ENCODE peak calls at places on chromosomes 16 and 17, in four cellular contexts. H is H9, Q is mammary epithelial cell, K is PC-3. O is an unnamed sample.

GRCh38 chr17:7383742-7384488 is 3.0 kb downstream of the TNK1 start:
- DNase-seq in H (peak), Q (no peak), K (no peak), O (peak)

GRCh38 chr17:46811978-46812583 is 6.4 kb downstream of the WNT3 start:
- DNase-seq in H (no peak), Q (peak), K (no peak), O (peak)

GRCh38 chr17:4953461-4953961 is 2.6 kb downstream of the ENO3 start:
- DNase-seq in H (no peak), Q (no peak), K (no peak), O (no peak)

GRCh38 chr16:89111263-89111662 is 17.6 kb downstream of the ACSF3 start:
- DNase-seq in H (no peak), Q (no peak), K (no peak), O (no peak)

GRCh38 chr16:50297301-50298074 is 31.1 kb downstream of the ADCY7 start:
- DNase-seq in H (peak), Q (no peak), K (no peak), O (no peak)

GRCh38 chr16:74902161-74902560 is 82.8 kb downstream of the WDR59 start:
- DNase-seq in H (no peak), Q (no peak), K (no peak), O (no peak)

GRCh38 chr16:759110-759910 is 1.2 kb upstream of the MSLN start:
- DNase-seq in H (no peak), Q (no peak), K (no peak), O (peak)

GRCh38 chr16:28826141-28826540 is 3.3 kb downstream of the ATXN2L start:
- DNase-seq in H (no peak), Q (peak), K (peak), O (no peak)

GRCh38 chr16:89923640-89924297 is 627 bp downstream of the TUBB3 start:
- DNase-seq in H (peak), Q (no peak), K (no peak), O (peak)

GRCh38 chr16:49441366-49441780 is 67.8 kb downstream of the C16orf78 start:
- DNase-seq in H (peak), Q (no peak), K (no peak), O (peak)

GRCh38 chr17:29151567-29151966 is 28.6 kb downstream of the MYO18A start:
- DNase-seq in H (peak), Q (peak), K (peak), O (no peak)

GRCh38 chr16:19437280-19437679 is 19.6 kb downstream of the TMC5 start:
- DNase-seq in H (no peak), Q (no peak), K (no peak), O (no peak)

GRCh38 chr17:21462259-21462658 is 86.1 kb downstream of the KCNJ12 start:
- DNase-seq in H (no peak), Q (no peak), K (no peak), O (no peak)

GRCh38 chr17:75633484-75634375 is 496 bp downstream of the SMIM5 start:
- DNase-seq in H (peak), Q (peak), K (peak), O (peak)

GRCh38 chr16:46920402-46921068 is 36.4 kb downstream of the GPT2 start:
- DNase-seq in H (no peak), Q (no peak), K (no peak), O (no peak)

GRCh38 chr17:81579298-81579697 is 27.1 kb upstream of the FAAP100 start:
- DNase-seq in H (peak), Q (no peak), K (no peak), O (no peak)

GRCh38 chr16:71559855-71560254 is 17.0 kb downstream of the TAT start:
- DNase-seq in H (no peak), Q (no peak), K (no peak), O (no peak)

GRCh38 chr17:61260061-61260797 is 139.4 kb upstream of the TBX2 start:
- DNase-seq in H (no peak), Q (no peak), K (no peak), O (peak)

GRCh38 chr17:77560841-77561240 is 397.7 kb upstream of the TNRC6C start:
- DNase-seq in H (no peak), Q (no peak), K (no peak), O (no peak)

GRCh38 chr17:41667280-41668008 is 21.2 kb upstream of the EIF1 start:
- DNase-seq in H (peak), Q (no peak), K (no peak), O (no peak)

GRCh38 chr16:27600386-27600785 is 50.4 kb downstream of the KATNIP start:
- DNase-seq in H (peak), Q (no peak), K (no peak), O (no peak)

GRCh38 chr16:46620265-46621005 is 744 bp downstream of the SHCBP1 start:
- DNase-seq in H (no peak), Q (peak), K (peak), O (no peak)

GRCh38 chr16:63702981-63703590 is 1418.8 kb downstream of the CDH11 start:
- DNase-seq in H (peak), Q (no peak), K (no peak), O (peak)

GRCh38 chr17:41740506-41740905 is 6.1 kb upstream of the HAP1 start:
- DNase-seq in H (no peak), Q (no peak), K (no peak), O (no peak)

GRCh38 chr16:81623365-81624102 is 155.6 kb upstream of the PLCG2 start:
- DNase-seq in H (no peak), Q (peak), K (peak), O (peak)

GRCh38 chr16:13904179-13904691 is 15.7 kb upstream of the ERCC4 start:
- DNase-seq in H (no peak), Q (no peak), K (no peak), O (no peak)

GRCh38 chr17:70123193-70123592 is 46.1 kb upstream of the KCNJ2 start:
- DNase-seq in H (no peak), Q (no peak), K (peak), O (no peak)

GRCh38 chr16:21684199-21684598 is 20.4 kb downstream of the OTOA start:
- DNase-seq in H (peak), Q (no peak), K (no peak), O (no peak)

GRCh38 chr16:85390511-85391174 is 222.5 kb upstream of the GSE1 start:
- DNase-seq in H (no peak), Q (peak), K (peak), O (peak)

GRCh38 chr17:7574176-7574953 is 5.1 kb upstream of the CD68 start:
- DNase-seq in H (no peak), Q (no peak), K (no peak), O (peak)

GRCh38 chr17:43779145-43780125 is 658 bp upstream of the DUSP3 start:
- DNase-seq in H (peak), Q (no peak), K (no peak), O (no peak)

GRCh38 chr16:8905795-8906591 is 23.8 kb downstream of the LITAFD start:
- DNase-seq in H (peak), Q (no peak), K (no peak), O (no peak)

GRCh38 chr16:72536673-72537435 is 364.9 kb upstream of the PMFBP1 start:
- DNase-seq in H (no peak), Q (no peak), K (no peak), O (no peak)

GRCh38 chr16:17389392-17389791 is 81.4 kb downstream of the XYLT1 start:
- DNase-seq in H (no peak), Q (peak), K (no peak), O (no peak)

GRCh38 chr16:56679813-56680212 is 2.5 kb upstream of the MT1X start:
- DNase-seq in H (no peak), Q (peak), K (peak), O (no peak)

GRCh38 chr16:75222271-75222783 is 3.5 kb downstream of the CTRB1 start:
- DNase-seq in H (peak), Q (no peak), K (no peak), O (no peak)

GRCh38 chr16:10386517-10387377 is 886 bp downstream of the ATF7IP2 start:
- DNase-seq in H (no peak), Q (peak), K (peak), O (peak)

GRCh38 chr16:81804134-81804610 is 25.1 kb downstream of the PLCG2 start:
- DNase-seq in H (no peak), Q (no peak), K (no peak), O (no peak)

GRCh38 chr17:49545007-49545660 is 30.5 kb upstream of the NXPH3 start:
- DNase-seq in H (no peak), Q (no peak), K (no peak), O (no peak)

GRCh38 chr17:49548051-49548505 is 27.6 kb upstream of the NXPH3 start:
- DNase-seq in H (no peak), Q (no peak), K (no peak), O (peak)

GRCh38 chr17:49547566-49547965 is 28.1 kb upstream of the NXPH3 start:
- DNase-seq in H (no peak), Q (no peak), K (no peak), O (no peak)

GRCh38 chr17:49545811-49546545 is 29.7 kb upstream of the NXPH3 start:
- DNase-seq in H (peak), Q (no peak), K (no peak), O (no peak)

GRCh38 chr17:49546546-49547535 is 28.8 kb upstream of the NXPH3 start:
- DNase-seq in H (peak), Q (no peak), K (no peak), O (peak)
- TF ChIP-seq CTCF in H (no peak), Q (no peak), K (no peak), O (no peak)

GRCh38 chr16:30377812-30378235 is 3.2 kb downstream of the MYL11 start:
- DNase-seq in H (peak), Q (peak), K (peak), O (peak)
- H2AFZ ChIP-seq in H (no peak), Q (peak), K (peak), O (peak)

DNA sequence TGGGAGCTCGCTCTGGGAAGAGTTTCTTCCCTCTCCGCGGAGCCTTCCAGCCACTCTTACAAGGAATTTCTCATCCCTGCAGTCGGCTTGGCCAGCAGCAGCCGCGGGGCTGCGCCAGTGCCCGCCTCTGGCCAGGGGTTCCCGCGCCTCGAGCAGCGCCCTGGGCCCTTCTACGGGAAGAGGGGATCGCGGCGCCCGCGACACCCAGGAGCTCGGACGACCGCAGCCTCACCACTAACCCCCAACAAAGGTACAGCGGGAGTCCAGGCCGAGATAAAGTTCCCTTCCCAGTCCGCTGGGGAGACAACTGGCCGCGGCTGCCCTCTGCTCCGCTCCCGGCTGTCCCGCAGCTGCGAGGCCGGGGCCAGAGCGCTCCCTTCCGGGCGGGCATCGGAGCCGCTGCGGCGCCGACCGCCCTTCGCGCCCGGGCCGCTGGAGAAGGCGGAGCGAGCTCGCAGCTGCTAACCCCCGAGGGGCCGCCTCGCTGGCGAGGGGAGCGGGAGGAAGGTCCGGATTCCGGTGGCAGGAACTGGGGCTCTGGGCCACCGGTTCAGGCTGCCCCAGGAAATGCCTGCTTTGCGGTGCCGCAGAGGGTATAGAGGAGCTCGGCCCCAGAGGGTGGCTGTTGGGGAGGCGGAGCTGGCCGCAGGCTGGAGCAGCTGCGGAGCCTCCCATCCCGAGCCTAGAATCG is 3.6 kb upstream of the HS3ST3B1 start:
- DNase-seq in H (peak), Q (peak), K (peak), O (peak)
- TF ChIP-seq CTCF in H (peak), Q (peak), K (peak), O (peak)

GRCh38 chr17:20300399-20301037 is 166.8 kb downstream of the LGALS9B start:
- DNase-seq in H (no peak), Q (no peak), K (no peak), O (peak)
- H2AFZ ChIP-seq in H (no peak), Q (no peak), K (no peak), O (no peak)

DNA sequence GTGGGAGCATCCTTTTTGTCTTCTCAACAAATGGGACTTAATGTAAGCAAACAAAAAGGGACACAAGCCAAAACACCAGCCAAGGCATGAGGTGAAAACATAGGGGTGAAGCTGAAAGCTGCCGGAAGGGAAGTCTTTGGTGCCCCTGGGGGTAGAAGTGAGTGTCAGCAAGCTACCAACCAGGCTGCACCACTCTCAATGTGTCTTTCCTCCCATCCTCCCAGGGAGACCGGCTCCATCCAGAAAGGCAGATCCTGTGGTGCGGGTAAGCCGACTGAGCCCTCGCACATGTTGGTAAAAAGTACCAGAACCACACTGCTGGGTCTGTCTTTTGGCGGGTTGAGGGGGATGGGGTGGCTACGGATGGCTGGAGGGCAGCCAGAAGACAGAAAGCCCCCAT is 52.0 kb upstream of the SREBF1 start:
- DNase-seq in H (peak), Q (no peak), K (no peak), O (no peak)
- TF ChIP-seq CTCF in H (peak), Q (no peak), K (peak), O (no peak)

GRCh38 chr17:14352139-14352538 is 51.3 kb downstream of the HS3ST3B1 start:
- DNase-seq in H (no peak), Q (no peak), K (no peak), O (no peak)

GRCh38 chr17:14356043-14356637 is 55.3 kb downstream of the HS3ST3B1 start:
- DNase-seq in H (peak), Q (no peak), K (no peak), O (no peak)

GRCh38 chr17:14355556-14355955 is 54.7 kb downstream of the HS3ST3B1 start:
- DNase-seq in H (no peak), Q (no peak), K (no peak), O (no peak)

GRCh38 chr17:14354807-14355206 is 53.9 kb downstream of the HS3ST3B1 start:
- DNase-seq in H (no peak), Q (no peak), K (no peak), O (no peak)

DNA sequence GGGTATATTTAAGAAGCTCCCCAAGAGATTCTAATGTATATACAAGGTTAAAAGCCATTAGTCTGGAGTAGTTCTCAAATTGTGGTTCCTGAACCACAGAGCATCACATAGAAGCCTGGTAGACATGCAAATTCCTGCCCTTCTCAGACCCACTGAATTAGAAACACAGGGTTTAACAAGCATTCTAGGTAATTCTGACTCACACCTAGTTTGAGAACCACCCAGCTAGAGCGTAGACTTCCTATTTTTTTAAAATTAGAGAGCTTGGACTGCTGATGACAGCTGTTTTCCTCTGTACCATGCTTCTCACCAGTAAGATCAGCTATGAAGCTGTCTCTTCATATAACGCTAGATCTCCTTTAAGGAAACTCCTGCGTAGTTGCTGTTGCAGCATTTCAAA is 50.6 kb downstream of the HS3ST3B1 start:
- DNase-seq in H (no peak), Q (no peak), K (no peak), O (no peak)
- H2AFZ ChIP-seq in H (no peak), Q (no peak), K (no peak), O (no peak)